ENCODE peak calls at places on chromosomes 1 and 21, in five cellular contexts. One of them, this sample, is unnamed.

GRCh38 chr1:16088351-16088911 is 15.0 kb upstream of the FAM131C start:
- DNase-seq in upper lobe of left lung: peak; percentile 70
- DNase-seq in fibroblast of lung: no peak
- DNase-seq in uterus: no peak
- DNase-seq in tibial artery: no peak
- DNase-seq in this sample: no peak

GRCh38 chr1:56190975-56191768 is 388.2 kb downstream of the PLPP3 start:
- DNase-seq in uterus: no peak
- DNase-seq in tibial artery: peak; percentile 35
- DNase-seq in fibroblast of lung: peak; percentile 46
- DNase-seq in upper lobe of left lung: no peak
- DNase-seq in this sample: no peak

GRCh38 chr1:204405988-204406387 is 5.6 kb downstream of the PPP1R15B start:
- DNase-seq in fibroblast of lung: no peak
- DNase-seq in uterus: no peak
- DNase-seq in upper lobe of left lung: no peak
- DNase-seq in tibial artery: no peak
- DNase-seq in this sample: peak; percentile 1

GRCh38 chr1:31476891-31477846 is 64.2 kb downstream of the SERINC2 start:
- DNase-seq in upper lobe of left lung: peak; percentile 34
- DNase-seq in uterus: no peak
- DNase-seq in tibial artery: no peak
- DNase-seq in fibroblast of lung: no peak
- DNase-seq in this sample: no peak

GRCh38 chr1:41811051-41811795 is 107.5 kb downstream of the HIVEP3 start:
- DNase-seq in uterus: no peak
- DNase-seq in fibroblast of lung: peak; percentile 70
- DNase-seq in tibial artery: no peak
- DNase-seq in upper lobe of left lung: no peak
- DNase-seq in this sample: no peak

GRCh38 chr1:17790383-17791054 is 35.4 kb downstream of the ACTL8 start:
- DNase-seq in tibial artery: no peak
- DNase-seq in upper lobe of left lung: no peak
- DNase-seq in fibroblast of lung: no peak
- DNase-seq in uterus: no peak
- DNase-seq in this sample: no peak

GRCh38 chr1:231923461-231924132 is 297.0 kb downstream of the DISC1 start:
- DNase-seq in fibroblast of lung: peak; percentile 86
- DNase-seq in tibial artery: no peak
- DNase-seq in upper lobe of left lung: no peak
- DNase-seq in uterus: no peak
- DNase-seq in this sample: no peak

GRCh38 chr1:66237722-66238479 is 296.1 kb upstream of the SGIP1 start:
- DNase-seq in upper lobe of left lung: no peak
- DNase-seq in uterus: no peak
- DNase-seq in tibial artery: no peak
- DNase-seq in fibroblast of lung: no peak
- DNase-seq in this sample: no peak

GRCh38 chr1:197367631-197368030 is 99.6 kb downstream of the CRB1 start:
- DNase-seq in fibroblast of lung: no peak
- DNase-seq in upper lobe of left lung: no peak
- DNase-seq in tibial artery: no peak
- DNase-seq in uterus: no peak
- DNase-seq in this sample: no peak

GRCh38 chr1:51491166-51491981 is 27.7 kb downstream of the EPS15 start:
- DNase-seq in fibroblast of lung: no peak
- DNase-seq in uterus: no peak
- DNase-seq in upper lobe of left lung: no peak
- DNase-seq in tibial artery: no peak
- DNase-seq in this sample: peak; percentile 60

GRCh38 chr1:156592910-156593732 is 1.5 kb downstream of the NAXE start:
- DNase-seq in upper lobe of left lung: no peak
- DNase-seq in tibial artery: no peak
- DNase-seq in fibroblast of lung: peak; percentile 0
- DNase-seq in uterus: no peak
- DNase-seq in this sample: peak; percentile 16

DNA sequence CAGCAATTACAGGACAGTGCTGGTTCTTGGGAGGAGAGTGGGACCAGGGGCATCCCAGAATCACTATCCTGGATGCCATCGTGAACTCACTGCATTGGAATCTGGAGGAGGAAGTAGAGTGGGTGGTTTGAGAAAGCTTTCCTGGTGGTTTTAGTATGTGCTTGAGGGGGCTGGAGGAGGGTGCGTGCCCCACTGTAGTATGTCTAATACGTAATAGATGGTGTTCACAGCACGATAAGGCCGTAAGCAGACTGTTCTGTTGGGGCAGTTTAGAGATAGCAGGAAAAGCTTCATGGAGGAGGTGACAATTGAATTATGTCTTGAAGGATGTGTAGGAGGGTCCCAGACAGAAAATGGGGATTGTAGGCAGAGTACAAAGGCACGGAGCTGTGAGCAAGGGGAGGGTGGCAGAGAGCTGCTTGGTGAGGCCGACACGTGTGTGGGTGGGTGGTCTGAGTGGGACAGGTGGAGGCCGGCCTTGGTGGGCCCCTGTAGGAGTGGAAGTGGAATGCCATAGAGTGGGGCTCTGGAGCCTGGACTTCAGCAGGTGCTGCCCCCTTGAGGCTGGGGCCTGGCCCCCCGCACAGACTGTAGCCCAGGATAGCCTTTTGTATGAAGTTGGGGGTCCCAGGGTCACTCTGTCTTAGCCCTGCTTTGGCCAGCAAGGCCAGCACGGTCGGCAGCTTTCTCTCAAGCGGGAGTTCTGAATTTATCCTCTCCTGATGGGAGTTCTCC is 37.0 kb downstream of the IL6R start:
- DNase-seq in tibial artery: no peak
- DNase-seq in upper lobe of left lung: peak; percentile 58
- DNase-seq in fibroblast of lung: peak; percentile 80
- DNase-seq in uterus: no peak
- DNase-seq in this sample: peak; percentile 27
- TF ChIP-seq CTCF in tibial artery: no peak
- TF ChIP-seq CTCF in upper lobe of left lung: no peak
- TF ChIP-seq CTCF in fibroblast of lung: no peak
- TF ChIP-seq CTCF in uterus: peak; percentile 20
- TF ChIP-seq CTCF in this sample: no peak

DNA sequence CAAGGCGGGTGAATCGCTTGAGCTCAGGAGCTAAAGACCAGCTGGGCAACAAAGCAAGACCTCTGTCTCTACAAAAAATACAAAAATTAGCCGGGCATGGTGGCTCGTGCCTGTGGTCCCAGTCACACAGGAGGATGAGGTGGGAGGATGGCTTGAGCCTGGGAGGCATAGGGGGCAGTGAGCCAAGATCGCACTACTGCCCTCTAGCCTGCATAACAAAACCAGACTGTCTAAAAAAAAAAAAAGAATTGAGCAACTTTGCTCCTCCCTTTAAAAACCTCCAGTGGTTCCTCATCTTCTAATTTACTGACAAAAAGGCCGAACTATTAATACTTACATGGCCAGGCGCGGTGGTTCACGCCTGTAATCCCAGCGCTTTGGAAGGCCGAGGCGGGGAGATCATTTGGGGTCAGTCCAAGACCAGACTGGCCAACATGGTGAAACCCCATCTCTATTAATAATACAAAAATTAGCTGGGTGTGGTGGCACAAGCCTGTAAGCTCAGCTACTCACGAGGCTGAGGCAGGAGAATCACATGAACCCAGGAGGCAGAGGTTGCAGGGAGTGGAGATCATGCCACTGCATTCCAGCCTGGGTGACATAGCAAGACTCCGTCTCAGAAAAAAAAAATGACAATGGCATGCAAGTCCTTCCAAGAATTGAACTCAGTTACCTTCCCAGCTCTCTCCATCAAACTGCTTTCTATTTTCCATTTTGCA is 4.4 kb downstream of the ACBD3 start:
- DNase-seq in upper lobe of left lung: no peak
- DNase-seq in fibroblast of lung: peak; percentile 62
- DNase-seq in tibial artery: peak; percentile 49
- DNase-seq in uterus: peak; percentile 68
- DNase-seq in this sample: peak; percentile 60
- H3K4me1 ChIP-seq in upper lobe of left lung: peaks cover 56% of the 10 kb centered on the region
- H3K4me1 ChIP-seq in fibroblast of lung: peaks cover 7% of the 10 kb centered on the region
- H3K4me1 ChIP-seq in tibial artery: peaks cover 25% of the 10 kb centered on the region
- H3K4me1 ChIP-seq in uterus: no peaks in the 10 kb centered on the region
- H3K4me1 ChIP-seq in this sample: peaks cover 32% of the 10 kb centered on the region

GRCh38 chr1:2788506-2789163 is 12.9 kb downstream of the TTC34 start:
- DNase-seq in upper lobe of left lung: peak; percentile 27
- DNase-seq in fibroblast of lung: no peak
- DNase-seq in tibial artery: no peak
- DNase-seq in uterus: no peak
- DNase-seq in this sample: no peak

GRCh38 chr1:2791027-2791760 is 10.3 kb downstream of the TTC34 start:
- DNase-seq in fibroblast of lung: no peak
- DNase-seq in upper lobe of left lung: peak; percentile 22
- DNase-seq in uterus: no peak
- DNase-seq in tibial artery: no peak
- DNase-seq in this sample: no peak

GRCh38 chr1:2787163-2787911 is 14.2 kb downstream of the TTC34 start:
- DNase-seq in fibroblast of lung: no peak
- DNase-seq in upper lobe of left lung: peak; percentile 71
- DNase-seq in tibial artery: no peak
- DNase-seq in uterus: peak; percentile 10
- DNase-seq in this sample: no peak

GRCh38 chr1:2789164-2789985 is 12.1 kb downstream of the TTC34 start:
- DNase-seq in uterus: no peak
- DNase-seq in fibroblast of lung: no peak
- DNase-seq in upper lobe of left lung: peak; percentile 71
- DNase-seq in tibial artery: no peak
- DNase-seq in this sample: no peak

DNA sequence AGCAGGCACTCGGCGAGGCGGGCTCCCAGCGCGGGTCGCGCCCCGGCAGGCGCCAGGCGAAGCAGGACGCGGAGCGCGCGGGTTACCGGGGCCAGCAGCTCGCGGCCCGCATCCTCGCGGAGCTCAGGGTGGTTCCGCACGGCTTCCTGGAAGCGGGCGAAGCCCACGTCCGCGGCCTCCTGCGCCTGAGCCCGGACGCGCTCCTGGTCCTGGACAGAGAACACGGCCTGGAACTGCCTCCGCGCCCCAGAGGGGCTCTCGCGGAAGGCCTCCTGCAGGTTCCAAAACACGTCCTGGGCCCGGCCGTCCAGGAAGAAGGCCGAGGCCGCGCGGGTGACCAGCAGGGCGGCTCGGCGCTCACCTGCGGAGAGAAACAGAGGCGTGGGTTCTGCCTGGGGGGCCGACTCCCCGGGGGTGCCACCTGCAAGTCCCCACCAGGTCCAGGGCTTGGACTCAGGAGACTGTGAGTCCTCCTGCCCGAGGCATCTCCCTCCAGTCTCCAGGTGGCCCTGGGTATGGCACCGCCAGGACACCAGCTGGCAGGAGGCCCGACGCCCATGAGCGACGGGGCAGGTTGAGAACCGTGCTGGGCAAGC is 11.4 kb downstream of the TTC34 start:
- DNase-seq in tibial artery: no peak
- DNase-seq in uterus: no peak
- DNase-seq in upper lobe of left lung: peak; percentile 81
- DNase-seq in fibroblast of lung: no peak
- DNase-seq in this sample: no peak
- H3K9me3 ChIP-seq in tibial artery: peaks cover 34% of the 10 kb centered on the region
- H3K9me3 ChIP-seq in uterus: no peaks in the 10 kb centered on the region
- H3K9me3 ChIP-seq in upper lobe of left lung: peaks cover 22% of the 10 kb centered on the region
- H3K9me3 ChIP-seq in fibroblast of lung: no peaks in the 10 kb centered on the region
- H3K9me3 ChIP-seq in this sample: peaks cover 19% of the 10 kb centered on the region

GRCh38 chr1:171849245-171849898 is 8.1 kb downstream of the DNM3 start:
- DNase-seq in tibial artery: no peak
- DNase-seq in upper lobe of left lung: no peak
- DNase-seq in fibroblast of lung: no peak
- DNase-seq in uterus: no peak
- DNase-seq in this sample: no peak

GRCh38 chr1:171845998-171846397 is 4.7 kb downstream of the DNM3 start:
- DNase-seq in fibroblast of lung: no peak
- DNase-seq in tibial artery: no peak
- DNase-seq in uterus: no peak
- DNase-seq in upper lobe of left lung: no peak
- DNase-seq in this sample: no peak

GRCh38 chr1:171852273-171852672 is 11.0 kb downstream of the DNM3 start:
- DNase-seq in uterus: no peak
- DNase-seq in fibroblast of lung: peak; percentile 69
- DNase-seq in upper lobe of left lung: no peak
- DNase-seq in tibial artery: no peak
- DNase-seq in this sample: no peak

DNA sequence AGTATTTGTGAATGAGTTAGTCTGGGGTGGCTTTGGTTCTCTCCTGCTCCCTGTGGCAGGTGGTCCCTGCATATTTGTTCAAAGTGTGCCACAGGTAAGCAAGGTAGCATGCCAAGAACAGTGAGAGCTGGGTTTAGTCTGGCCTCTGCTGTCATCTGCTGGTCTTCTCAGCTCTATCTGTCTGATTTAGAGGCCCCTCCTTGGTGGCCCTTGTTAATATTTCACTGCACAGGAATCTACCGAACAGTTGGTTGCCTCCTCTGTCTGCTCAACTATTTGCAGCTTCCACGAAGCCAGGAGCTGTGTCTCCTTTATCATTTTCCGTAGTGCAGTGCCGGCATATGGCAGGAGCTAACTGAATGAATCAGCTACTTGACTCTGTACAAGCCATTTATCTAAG is 9.7 kb downstream of the DNM3 start:
- DNase-seq in upper lobe of left lung: no peak
- DNase-seq in tibial artery: no peak
- DNase-seq in uterus: no peak
- DNase-seq in fibroblast of lung: no peak
- DNase-seq in this sample: no peak
- TF ChIP-seq CTCF in upper lobe of left lung: no peak
- TF ChIP-seq CTCF in tibial artery: no peak
- TF ChIP-seq CTCF in uterus: no peak
- TF ChIP-seq CTCF in fibroblast of lung: no peak
- TF ChIP-seq CTCF in this sample: no peak

GRCh38 chr21:42523941-42524340 is 10.3 kb downstream of the SLC37A1 start:
- DNase-seq in uterus: no peak
- DNase-seq in upper lobe of left lung: no peak
- DNase-seq in fibroblast of lung: no peak
- DNase-seq in tibial artery: no peak
- DNase-seq in this sample: no peak

GRCh38 chr21:42526379-42526727 is 12.7 kb downstream of the SLC37A1 start:
- DNase-seq in upper lobe of left lung: no peak
- DNase-seq in uterus: no peak
- DNase-seq in tibial artery: no peak
- DNase-seq in fibroblast of lung: no peak
- DNase-seq in this sample: peak; percentile 91

GRCh38 chr21:42525676-42526378 is 12.2 kb downstream of the SLC37A1 start:
- DNase-seq in tibial artery: no peak
- DNase-seq in uterus: no peak
- DNase-seq in upper lobe of left lung: no peak
- DNase-seq in fibroblast of lung: no peak
- DNase-seq in this sample: no peak

GRCh38 chr21:42524341-42525227 is 10.9 kb downstream of the SLC37A1 start:
- DNase-seq in tibial artery: peak; percentile 69
- DNase-seq in upper lobe of left lung: peak; percentile 76
- DNase-seq in uterus: peak; percentile 71
- DNase-seq in fibroblast of lung: peak; percentile 56
- DNase-seq in this sample: peak; percentile 88

DNA sequence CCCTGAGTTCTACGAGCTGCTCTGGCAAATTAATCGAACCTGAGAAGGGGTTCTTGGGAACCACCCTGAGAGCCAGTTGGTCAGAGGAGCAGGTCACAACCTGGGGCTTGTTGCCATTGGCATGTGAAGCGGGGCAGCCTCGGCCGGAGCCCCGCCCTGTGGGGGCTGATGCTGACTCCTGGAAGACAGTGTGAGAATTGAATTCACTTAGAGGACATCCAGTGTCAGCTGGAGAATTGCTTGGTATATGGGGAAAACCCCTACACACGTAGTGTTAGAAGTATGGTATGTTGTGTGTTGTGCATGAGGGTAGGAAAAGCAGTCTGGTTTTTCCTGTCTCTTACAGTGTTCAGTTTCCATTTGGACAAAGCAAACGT is 11.6 kb downstream of the SLC37A1 start:
- DNase-seq in uterus: peak; percentile 46
- DNase-seq in tibial artery: no peak
- DNase-seq in upper lobe of left lung: peak; percentile 86
- DNase-seq in fibroblast of lung: no peak
- DNase-seq in this sample: peak; percentile 63
- H3K4me1 ChIP-seq in uterus: no peaks in the 10 kb centered on the region
- H3K4me1 ChIP-seq in tibial artery: peaks cover 23% of the 10 kb centered on the region
- H3K4me1 ChIP-seq in upper lobe of left lung: peaks cover 63% of the 10 kb centered on the region
- H3K4me1 ChIP-seq in fibroblast of lung: peaks cover 7% of the 10 kb centered on the region
- H3K4me1 ChIP-seq in this sample: peaks cover 62% of the 10 kb centered on the region